ENCODE peak calls at places on chromosomes 2 and 18, in four cellular contexts. B, Z, Q and J are unnamed samples.

GRCh38 chr2:126675637-126676036 is 19.7 kb downstream of the GYPC start:
- DNase-seq in B (no peak), Z (no peak), Q (no peak), J (no peak)

GRCh38 chr18:79868811-79869541 is 71.2 kb downstream of the KCNG2 start:
- DNase-seq in B (no peak), Z (no peak), Q (no peak), J (no peak)

GRCh38 chr2:74138219-74138951 is 9.3 kb downstream of the BOLA3 start:
- DNase-seq in B (no peak), Z (no peak), Q (no peak), J (no peak)

GRCh38 chr2:14756981-14757657 is 124.6 kb downstream of the LRATD1 start:
- DNase-seq in B (peak; percentile 23), Z (no peak), Q (peak; percentile 8), J (no peak)

GRCh38 chr2:8682719-8683667 is 1.1 kb downstream of the ID2 start:
- DNase-seq in B (peak; percentile 19), Z (no peak), Q (peak; percentile 30), J (peak; percentile 72)

GRCh38 chr18:31876707-31877106 is 66.2 kb downstream of the TRAPPC8 start:
- DNase-seq in B (no peak), Z (no peak), Q (no peak), J (no peak)

GRCh38 chr18:22558945-22559385 is 141.2 kb upstream of the CTAGE1 start:
- DNase-seq in B (no peak), Z (no peak), Q (peak; percentile 73), J (peak; percentile 31)

GRCh38 chr2:191038241-191038725 is 24.3 kb upstream of the STAT1 start:
- DNase-seq in B (no peak), Z (no peak), Q (no peak), J (no peak)

GRCh38 chr18:48959921-48960920 is 9.5 kb upstream of the SMAD7 start:
- DNase-seq in B (no peak), Z (no peak), Q (no peak), J (no peak)

GRCh38 chr2:84527137-84528129 is 11.1 kb downstream of the DNAH6 start:
- DNase-seq in B (no peak), Z (no peak), Q (no peak), J (no peak)

GRCh38 chr2:30926606-30927005 is 119.4 kb upstream of the CAPN13 start:
- DNase-seq in B (no peak), Z (no peak), Q (no peak), J (no peak)

GRCh38 chr2:105798595-105798994 is 53.9 kb downstream of the NCK2 start:
- DNase-seq in B (no peak), Z (no peak), Q (no peak), J (no peak)

GRCh38 chr2:158774663-158775062 is 20.5 kb upstream of the DAPL1 start:
- DNase-seq in B (no peak), Z (no peak), Q (no peak), J (no peak)

GRCh38 chr2:62578837-62579640 is 73.0 kb upstream of the TMEM17 start:
- DNase-seq in B (no peak), Z (no peak), Q (peak; percentile 71), J (peak; percentile 76)

GRCh38 chr2:161206491-161207032 is 46.3 kb downstream of the TANK start:
- DNase-seq in B (no peak), Z (no peak), Q (no peak), J (no peak)

GRCh38 chr18:7117390-7118355 is at the start of gene LAMA1:
- DNase-seq in B (peak; percentile 20), Z (no peak), Q (no peak), J (no peak)

GRCh38 chr18:9757851-9758587 is 49.9 kb downstream of the RAB31 start:
- DNase-seq in B (no peak), Z (no peak), Q (no peak), J (no peak)

GRCh38 chr2:241315879-241316700 is at the start of gene SEPTIN2:
- DNase-seq in B (peak; percentile 85), Z (peak; percentile 60), Q (peak; percentile 72), J (peak; percentile 53)

GRCh38 chr18:75926811-75927210 is 499.3 kb upstream of the SMIM21 start:
- DNase-seq in B (no peak), Z (no peak), Q (no peak), J (no peak)

GRCh38 chr2:44342854-44343253 is 18.4 kb downstream of the PREPL start:
- DNase-seq in B (no peak), Z (no peak), Q (peak; percentile 24), J (peak; percentile 51)

GRCh38 chr2:102657770-102658169 is 38.4 kb downstream of the SLC9A2 start:
- DNase-seq in B (no peak), Z (no peak), Q (peak; percentile 30), J (no peak)

GRCh38 chr2:84741182-84741822 is 139.6 kb downstream of the TRABD2A start:
- DNase-seq in B (no peak), Z (peak; percentile 8), Q (peak; percentile 50), J (peak; percentile 25)

GRCh38 chr2:68620762-68621161 is 22.6 kb upstream of the PROKR1 start:
- DNase-seq in B (no peak), Z (no peak), Q (no peak), J (no peak)

GRCh38 chr18:54269924-54270844 is 867 bp downstream of the POLI start:
- DNase-seq in B (peak; percentile 62), Z (peak; percentile 35), Q (peak; percentile 40), J (peak; percentile 35)

GRCh38 chr2:96203130-96204028 is 5.2 kb downstream of the STARD7 start:
- DNase-seq in B (no peak), Z (no peak), Q (no peak), J (no peak)

GRCh38 chr2:108323619-108324018 is 34.9 kb downstream of the SULT1C2 start:
- DNase-seq in B (no peak), Z (no peak), Q (no peak), J (no peak)

GRCh38 chr2:96305979-96306308 is 598 bp upstream of the SNRNP200 start:
- DNase-seq in B (no peak), Z (no peak), Q (no peak), J (no peak)

GRCh38 chr2:110770696-110771425 is 38.5 kb downstream of the ACOXL start:
- DNase-seq in B (no peak), Z (no peak), Q (no peak), J (no peak)

GRCh38 chr2:68225119-68225632 is 27.2 kb downstream of the PPP3R1 start:
- DNase-seq in B (no peak), Z (no peak), Q (peak; percentile 50), J (peak; percentile 68)

GRCh38 chr2:167890739-167891138 is 356.7 kb downstream of the STK39 start:
- DNase-seq in B (no peak), Z (no peak), Q (peak; percentile 6), J (no peak)